ENCODE peak calls at places on chromosomes 4 and X, in four cellular contexts. U is neuronal stem cell, S is GM23248, P is Karpas-422. A is an unnamed sample.

GRCh38 chr4:138062929-138063328 is 179.2 kb downstream of the SLC7A11 start:
- DNase-seq in U (no peak), P (no peak), S (peak), A (no peak)

GRCh38 chrX:40170830-40171512 is 73.2 kb upstream of the BCOR start:
- DNase-seq in S (peak), U (no peak), P (no peak), A (no peak)

GRCh38 chr4:152708361-152708760 is 28.6 kb upstream of the TMEM154 start:
- DNase-seq in S (no peak), P (no peak), U (no peak), A (no peak)

GRCh38 chr4:87249620-87250019 is 29.2 kb upstream of the KLHL8 start:
- DNase-seq in P (no peak), U (no peak), S (no peak), A (no peak)

GRCh38 chrX:120136128-120136527 is 20.4 kb upstream of the RHOXF1 start:
- DNase-seq in P (no peak), S (no peak), U (no peak), A (no peak)

GRCh38 chrX:69073241-69073640 is 92.0 kb downstream of the PJA1 start:
- DNase-seq in P (no peak), U (no peak), S (no peak), A (no peak)

GRCh38 chr4:4457803-4458550 is 71.1 kb downstream of the NSG1 start:
- DNase-seq in P (no peak), S (peak), U (no peak), A (no peak)

GRCh38 chrX:134406230-134406794 is 53.7 kb upstream of the HPRT1 start:
- DNase-seq in S (no peak), P (no peak), U (no peak), A (no peak)

GRCh38 chr4:77184961-77185360 is 28.0 kb downstream of the CCNG2 start:
- DNase-seq in U (no peak), S (no peak), P (no peak), A (no peak)

GRCh38 chr4:152998861-152999260 is 62.7 kb downstream of the FHDC1 start:
- DNase-seq in U (no peak), S (no peak), P (no peak), A (no peak)

GRCh38 chrX:22323541-22323940 is 50.8 kb downstream of the CBLL2 start:
- DNase-seq in U (no peak), P (no peak), S (peak), A (no peak)

GRCh38 chrX:51899741-51900140 is 6.3 kb downstream of the MAGED1 start:
- DNase-seq in P (no peak), S (peak), U (no peak), A (no peak)

GRCh38 chrX:20637351-20637750 is 370.6 kb upstream of the RPS6KA3 start:
- DNase-seq in S (peak), U (no peak), P (no peak), A (no peak)

GRCh38 chrX:154660506-154660905 is 7.1 kb upstream of the CTAG2 start:
- DNase-seq in P (no peak), S (no peak), U (no peak), A (no peak)

GRCh38 chr4:164937576-164938270 is 39.7 kb downstream of the TRIM61 start:
- DNase-seq in P (peak), S (peak), U (no peak), A (no peak)

GRCh38 chr4:188934320-188934975 is 795.2 kb downstream of the TRIML1 start:
- DNase-seq in S (peak), U (no peak), P (no peak), A (peak)

GRCh38 chrX:110462957-110463356 is 104.3 kb downstream of the RTL9 start:
- DNase-seq in S (peak), U (no peak), P (peak), A (no peak)

GRCh38 chr4:75769044-75769443 is 44.7 kb downstream of the USO1 start:
- DNase-seq in P (no peak), S (peak), U (no peak), A (no peak)

GRCh38 chr4:32172761-32173160 is 1452.6 kb downstream of the PCDH7 start:
- DNase-seq in P (no peak), U (no peak), S (no peak), A (no peak)

GRCh38 chr4:109989044-109989443 is 76.4 kb downstream of the EGF start:
- DNase-seq in U (no peak), S (peak), P (no peak), A (peak)

GRCh38 chrX:3175659-3176438 is 134.6 kb downstream of the ARSF start:
- DNase-seq in U (no peak), P (no peak), S (peak), A (no peak)

GRCh38 chr4:88900432-88900831 is 156.6 kb downstream of the FAM13A start:
- DNase-seq in U (no peak), S (peak), P (no peak), A (no peak)

GRCh38 chr4:74618659-74619058 is 173.7 kb downstream of the AREG start:
- DNase-seq in S (peak), P (no peak), U (no peak), A (no peak)

GRCh38 chrX:96984538-96984937 is 100.8 kb downstream of the RPA4 start:
- DNase-seq in P (no peak), S (no peak), U (no peak), A (no peak)

GRCh38 chr4:177309525-177310371 is at the start of gene NEIL3:
- DNase-seq in U (peak), P (peak), S (peak), A (peak)

GRCh38 chrX:17022205-17022604 is 75.7 kb downstream of the REPS2 start:
- DNase-seq in P (no peak), S (peak), U (no peak), A (no peak)

GRCh38 chr4:152360045-152360410 is 175.9 kb downstream of the FBXW7 start:
- DNase-seq in S (peak), P (no peak), U (no peak), A (no peak)

GRCh38 chr4:112348488-112349158 is 51.5 kb downstream of the ALPK1 start:
- DNase-seq in P (no peak), S (peak), U (peak), A (peak)

GRCh38 chr4:121951570-121952110 is at the start of gene TRPC3:
- DNase-seq in S (peak), U (peak), P (no peak), A (no peak)

GRCh38 chr4:117156806-117157205 is 71.4 kb upstream of the TRAM1L1 start:
- DNase-seq in S (no peak), U (no peak), P (no peak), A (no peak)

GRCh38 chrX:134715930-134716619 is 57.8 kb upstream of the PLAC1 start:
- DNase-seq in S (no peak), U (no peak), P (no peak), A (no peak)

GRCh38 chr4:140188975-140189374 is 35.0 kb upstream of the MAML3 start:
- DNase-seq in S (peak), P (no peak), U (no peak), A (no peak)

GRCh38 chr4:7712021-7712420 is 227.6 kb downstream of the AFAP1 start:
- DNase-seq in U (no peak), S (no peak), P (no peak), A (no peak)

GRCh38 chr4:116925900-116926457 is 159.4 kb downstream of the TRAM1L1 start:
- DNase-seq in P (no peak), S (no peak), U (peak), A (no peak)

GRCh38 chr4:100061835-100062234 is 111.8 kb upstream of the H2AZ1 start:
- DNase-seq in P (no peak), S (peak), U (no peak), A (no peak)

GRCh38 chrX:107684956-107685385 is 56.7 kb downstream of the PRPS1 start:
- DNase-seq in U (no peak), S (no peak), P (peak), A (no peak)

GRCh38 chr4:110196871-110197420 is 1.5 kb downstream of the ELOVL6 start:
- DNase-seq in S (peak), P (peak), U (no peak), A (no peak)

GRCh38 chr4:122151982-122152698 is at the start of gene BLTP1:
- DNase-seq in S (peak), U (peak), P (peak), A (peak)

GRCh38 chr4:124806403-124806802 is 93.9 kb upstream of the ANKRD50 start:
- DNase-seq in U (no peak), P (no peak), S (peak), A (no peak)

GRCh38 chrX:70129811-70130210 is 3.4 kb upstream of the IGBP1 start:
- DNase-seq in P (no peak), U (no peak), S (peak), A (no peak)

GRCh38 chrX:70134116-70134477 is 850 bp downstream of the IGBP1 start:
- DNase-seq in S (peak), U (peak), P (no peak), A (no peak)

GRCh38 chrX:70133303-70134115 is at the start of gene IGBP1:
- DNase-seq in U (peak), P (peak), S (peak), A (peak)

GRCh38 chrX:70132877-70133302 is 357 bp upstream of the IGBP1 start:
- DNase-seq in U (no peak), S (no peak), P (no peak), A (no peak)

DNA sequence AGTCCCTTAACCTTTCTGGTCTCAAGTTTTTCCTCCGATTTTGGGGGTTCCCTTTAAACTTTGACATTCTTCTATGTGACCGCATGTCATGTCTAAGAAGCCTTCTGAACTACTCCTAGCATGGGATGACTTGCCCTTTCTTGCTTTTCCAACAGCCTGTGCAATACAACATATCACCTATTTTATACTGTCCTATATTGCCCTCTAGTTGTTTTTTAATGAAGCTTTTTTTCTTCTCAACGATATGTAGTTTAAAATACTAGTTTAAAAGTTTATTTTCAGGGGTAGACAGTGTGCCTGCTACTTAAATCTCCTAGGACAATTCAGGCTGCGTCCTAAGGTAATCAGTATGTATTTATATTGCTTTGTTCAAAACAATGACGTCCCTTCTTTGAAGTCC is 1.0 kb upstream of the IGBP1 start:
- DNase-seq in P (peak), U (no peak), S (peak), A (no peak)
- H3K9ac ChIP-seq in P (peak), U (no peak), S (no peak), A (no peak)

GRCh38 chrX:115499112-115499805 is 61.7 kb upstream of the PLS3 start:
- DNase-seq in U (no peak), P (no peak), S (no peak), A (no peak)
- H3K27ac ChIP-seq in U (no peak), P (no peak), S (no peak), A (no peak)

GRCh38 chrX:103360916-103361315 is 4.6 kb downstream of the TCEAL9 start:
- DNase-seq in P (no peak), S (no peak), U (no peak), A (no peak)

GRCh38 chrX:103357871-103358270 is 1.6 kb downstream of the TCEAL9 start:
- DNase-seq in U (no peak), S (no peak), P (no peak), A (no peak)

GRCh38 chrX:103360092-103360491 is 3.8 kb downstream of the TCEAL9 start:
- DNase-seq in P (no peak), U (no peak), S (no peak), A (no peak)

GRCh38 chrX:103356023-103356798 is at the start of gene TCEAL9:
- DNase-seq in S (peak), U (no peak), P (peak), A (peak)

GRCh38 chrX:103356897-103357296 is 591 bp downstream of the TCEAL9 start:
- DNase-seq in S (peak), P (no peak), U (no peak), A (no peak)
- H3K9ac ChIP-seq in S (peak), P (peak), U (peak), A (peak)

GRCh38 chr4:6423575-6423974 is 48.8 kb downstream of the PPP2R2C start:
- DNase-seq in P (no peak), U (no peak), S (no peak), A (no peak)

GRCh38 chr4:6425911-6426310 is 46.5 kb downstream of the PPP2R2C start:
- DNase-seq in S (no peak), U (no peak), P (no peak), A (no peak)

GRCh38 chr4:6424425-6424824 is 48.0 kb downstream of the PPP2R2C start:
- DNase-seq in P (no peak), S (no peak), U (no peak), A (no peak)

GRCh38 chr4:6426571-6427438 is 45.6 kb downstream of the PPP2R2C start:
- DNase-seq in U (no peak), S (no peak), P (no peak), A (no peak)

DNA sequence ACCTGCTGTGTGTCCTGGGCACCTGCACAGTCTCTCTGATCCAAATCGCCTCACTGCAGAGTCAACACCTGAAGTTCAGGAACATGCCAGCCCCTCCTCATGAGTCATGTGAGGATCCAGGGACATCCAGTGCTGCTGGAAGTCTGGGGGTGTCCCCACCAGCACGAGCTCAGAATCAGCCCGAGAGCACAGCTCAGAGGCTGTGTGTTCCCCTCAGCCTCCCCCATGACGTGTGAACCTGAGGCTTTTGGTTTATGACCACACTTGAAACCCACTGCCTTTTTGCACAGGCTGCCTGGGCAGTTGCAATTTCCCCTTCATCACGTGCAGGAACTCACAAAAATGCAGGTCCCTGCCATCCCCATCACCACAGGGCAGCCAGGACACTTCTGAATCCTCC is 47.1 kb downstream of the PPP2R2C start:
- DNase-seq in P (no peak), U (no peak), S (no peak), A (no peak)
- H3K27ac ChIP-seq in P (no peak), U (no peak), S (no peak), A (no peak)

A was measured in HCT116.